ENCODE peak calls at places on chromosome 20, in nine cellular contexts. H is psoas muscle, L is endothelial cell, Q is body of pancreas, Z is nephron progenitor cell, X is natural killer cell, G is breast epithelium, P is IMR-90, E is heart left ventricle. T is an unnamed sample.

GRCh38 chr20:53154540-53154939 is 182.4 kb downstream of the TSHZ2 start:
- DNase-seq in H (no peak), L (no peak), Q (no peak), Z (no peak), X (no peak), G (no peak), P (no peak), E (no peak), T (no peak)

GRCh38 chr20:53402233-53403005 is 191.2 kb downstream of the ZNF217 start:
- DNase-seq in H (no peak), L (no peak), Q (no peak), Z (no peak), X (no peak), G (no peak), P (no peak), E (no peak), T (no peak)

GRCh38 chr20:61560361-61560853 is 308.3 kb downstream of the CDH4 start:
- DNase-seq in H (no peak), L (no peak), Q (peak), Z (no peak), X (no peak), G (no peak), P (peak), E (no peak), T (no peak)

GRCh38 chr20:23226612-23227265 is 123.9 kb upstream of the NXT1 start:
- DNase-seq in H (no peak), L (no peak), Q (no peak), Z (no peak), X (no peak), G (no peak), P (peak), E (no peak), T (no peak)

GRCh38 chr20:641516-641913 is 11.5 kb downstream of the SRXN1 start:
- DNase-seq in H (no peak), L (peak), Q (no peak), Z (peak), X (no peak), G (no peak), P (no peak), E (no peak), T (no peak)

GRCh38 chr20:58264271-58264670 is 35.8 kb upstream of the ANKRD60 start:
- DNase-seq in H (no peak), L (no peak), Q (no peak), Z (no peak), X (no peak), G (no peak), P (no peak), E (no peak), T (no peak)

GRCh38 chr20:1463971-1464570 is 2.6 kb downstream of the NSFL1C start:
- DNase-seq in H (no peak), L (no peak), Q (no peak), Z (no peak), X (no peak), G (no peak), P (no peak), E (no peak), T (no peak)

GRCh38 chr20:4674672-4675071 is 47.0 kb upstream of the PRND start:
- DNase-seq in H (no peak), L (no peak), Q (no peak), Z (no peak), X (no peak), G (no peak), P (no peak), E (no peak), T (no peak)

GRCh38 chr20:1860446-1860845 is 34.8 kb upstream of the SIRPA start:
- DNase-seq in H (no peak), L (no peak), Q (no peak), Z (no peak), X (no peak), G (peak), P (peak), E (no peak), T (no peak)

GRCh38 chr20:53773792-53774371 is 180.2 kb upstream of the ZNF217 start:
- DNase-seq in H (no peak), L (no peak), Q (no peak), Z (no peak), X (no peak), G (no peak), P (peak), E (no peak), T (no peak)

GRCh38 chr20:64109390-64109747 is 2.0 kb upstream of the NPBWR2 start:
- DNase-seq in H (no peak), L (no peak), Q (peak), Z (no peak), X (peak), G (peak), P (no peak), E (no peak), T (peak)

GRCh38 chr20:36854343-36855240 is 21.3 kb upstream of the TLDC2 start:
- DNase-seq in H (no peak), L (no peak), Q (no peak), Z (no peak), X (no peak), G (no peak), P (peak), E (no peak), T (no peak)

GRCh38 chr20:17571153-17571527 is 1.3 kb downstream of the DSTN start:
- DNase-seq in H (no peak), L (no peak), Q (no peak), Z (no peak), X (no peak), G (no peak), P (no peak), E (no peak), T (no peak)

GRCh38 chr20:10696650-10697049 is 22.9 kb upstream of the JAG1 start:
- DNase-seq in H (no peak), L (no peak), Q (no peak), Z (peak), X (no peak), G (no peak), P (no peak), E (no peak), T (no peak)

GRCh38 chr20:57620274-57620990 is at the start of gene ZBP1:
- DNase-seq in H (no peak), L (no peak), Q (no peak), Z (no peak), X (peak), G (no peak), P (no peak), E (no peak), T (peak)

GRCh38 chr20:51447097-51447764 is 95.3 kb downstream of the NFATC2 start:
- DNase-seq in H (peak), L (no peak), Q (peak), Z (no peak), X (no peak), G (peak), P (peak), E (peak), T (no peak)

GRCh38 chr20:48773837-48774418 is 53.9 kb downstream of the PREX1 start:
- DNase-seq in H (no peak), L (no peak), Q (no peak), Z (no peak), X (no peak), G (no peak), P (no peak), E (no peak), T (peak)

GRCh38 chr20:10172998-10173655 is 45.5 kb upstream of the SNAP25 start:
- DNase-seq in H (no peak), L (no peak), Q (no peak), Z (no peak), X (no peak), G (no peak), P (no peak), E (no peak), T (no peak)

GRCh38 chr20:34998331-34998950 is 42.8 kb downstream of the MYH7B start:
- DNase-seq in H (no peak), L (no peak), Q (no peak), Z (no peak), X (no peak), G (no peak), P (no peak), E (peak), T (no peak)
- TF ChIP-seq CTCF in H (no peak), L (no peak), Q (no peak), Z (no peak), X (no peak), G (no peak), P (peak), E (no peak), T (no peak)

GRCh38 chr20:59295531-59295930 is 4.9 kb upstream of the EDN3 start:
- DNase-seq in H (no peak), L (no peak), Q (peak), Z (no peak), X (no peak), G (no peak), P (no peak), E (no peak), T (no peak)
- TF ChIP-seq CTCF in H (no peak), L (no peak), Q (no peak), Z (no peak), X (no peak), G (no peak), P (no peak), E (no peak), T (no peak)

DNA sequence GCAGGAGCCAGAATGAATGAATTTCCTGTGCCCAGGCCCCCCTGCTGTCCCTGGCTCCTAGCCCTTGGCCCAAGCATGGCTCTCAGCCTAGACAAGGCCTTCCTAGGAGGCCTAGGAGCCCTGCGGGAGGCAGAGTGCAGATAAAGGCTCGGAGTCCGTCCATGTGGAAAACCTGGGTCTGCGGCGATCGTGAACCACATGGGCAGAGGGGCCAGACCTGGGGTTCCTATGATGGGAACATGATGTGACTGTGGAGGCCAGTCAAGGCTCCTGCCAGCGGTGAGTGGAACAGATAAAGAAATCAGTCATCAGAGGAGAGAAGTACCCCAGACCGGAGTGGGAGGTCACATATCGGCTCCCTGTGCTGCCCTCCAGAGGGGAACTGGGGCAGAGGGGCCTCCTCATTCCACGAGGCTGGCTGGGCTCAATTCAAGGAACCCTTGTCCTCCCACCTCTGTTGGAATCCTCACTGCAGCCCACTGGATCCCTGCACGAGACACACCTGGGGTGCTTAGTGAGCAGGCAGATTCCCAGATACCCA is 5.8 kb upstream of the VSTM2L start:
- DNase-seq in H (no peak), L (peak), Q (peak), Z (peak), X (no peak), G (no peak), P (no peak), E (no peak), T (no peak)
- TF ChIP-seq CTCF in H (no peak), L (peak), Q (no peak), Z (peak), X (no peak), G (no peak), P (no peak), E (peak), T (no peak)

DNA sequence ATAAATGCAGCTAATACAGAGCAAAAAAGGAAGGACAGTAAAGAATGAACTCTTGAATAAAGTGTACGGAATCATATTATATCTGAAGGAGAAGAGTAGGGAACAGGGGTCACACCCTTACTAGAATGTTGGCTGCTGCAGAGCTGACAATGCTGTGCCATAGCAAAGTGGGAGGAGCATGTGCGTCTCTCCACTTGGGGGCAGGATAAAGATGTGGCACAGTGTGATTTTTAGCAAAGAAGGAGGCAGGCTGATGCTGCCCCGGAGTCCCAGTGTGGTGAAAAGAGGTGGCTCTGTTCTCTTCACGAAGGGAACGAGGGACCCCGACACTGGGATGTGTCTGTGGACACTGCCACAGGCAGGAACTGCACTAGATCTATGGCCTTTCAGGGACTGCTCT is 67.5 kb downstream of the INSM1 start:
- DNase-seq in H (no peak), L (no peak), Q (no peak), Z (no peak), X (no peak), G (no peak), P (no peak), E (no peak), T (no peak)
- TF ChIP-seq CTCF in H (no peak), L (no peak), Q (no peak), Z (no peak), X (no peak), G (no peak), P (no peak), E (peak), T (no peak)

GRCh38 chr20:41574802-41575389 is 43.3 kb downstream of the CHD6 start:
- DNase-seq in H (no peak), L (no peak), Q (no peak), Z (no peak), X (no peak), G (no peak), P (no peak), E (no peak), T (no peak)

GRCh38 chr20:41570552-41570951 is 47.6 kb downstream of the CHD6 start:
- DNase-seq in H (no peak), L (no peak), Q (no peak), Z (no peak), X (no peak), G (no peak), P (peak), E (no peak), T (no peak)

GRCh38 chr20:41573955-41574354 is 44.2 kb downstream of the CHD6 start:
- DNase-seq in H (no peak), L (no peak), Q (no peak), Z (no peak), X (no peak), G (no peak), P (no peak), E (no peak), T (no peak)

GRCh38 chr20:41571006-41571405 is 47.2 kb downstream of the CHD6 start:
- DNase-seq in H (no peak), L (no peak), Q (no peak), Z (no peak), X (no peak), G (no peak), P (no peak), E (no peak), T (no peak)

GRCh38 chr20:41572010-41572572 is 46.1 kb downstream of the CHD6 start:
- DNase-seq in H (no peak), L (no peak), Q (no peak), Z (no peak), X (no peak), G (no peak), P (no peak), E (no peak), T (no peak)
- TF ChIP-seq CTCF in H (no peak), L (no peak), Q (no peak), Z (no peak), X (no peak), G (no peak), P (no peak), E (no peak), T (no peak)

GRCh38 chr20:41249781-41250281 is 67.7 kb downstream of the ZHX3 start:
- DNase-seq in H (no peak), L (peak), Q (no peak), Z (peak), X (no peak), G (no peak), P (peak), E (no peak), T (no peak)
- TF ChIP-seq CTCF in H (peak), L (peak), Q (no peak), Z (peak), X (peak), G (peak), P (peak), E (peak), T (peak)

GRCh38 chr20:34708621-34709043 is 4.5 kb downstream of the TP53INP2 start:
- DNase-seq in H (peak), L (peak), Q (peak), Z (peak), X (peak), G (peak), P (peak), E (peak), T (no peak)
- TF ChIP-seq CTCF in H (peak), L (peak), Q (no peak), Z (peak), X (peak), G (no peak), P (peak), E (peak), T (peak)

DNA sequence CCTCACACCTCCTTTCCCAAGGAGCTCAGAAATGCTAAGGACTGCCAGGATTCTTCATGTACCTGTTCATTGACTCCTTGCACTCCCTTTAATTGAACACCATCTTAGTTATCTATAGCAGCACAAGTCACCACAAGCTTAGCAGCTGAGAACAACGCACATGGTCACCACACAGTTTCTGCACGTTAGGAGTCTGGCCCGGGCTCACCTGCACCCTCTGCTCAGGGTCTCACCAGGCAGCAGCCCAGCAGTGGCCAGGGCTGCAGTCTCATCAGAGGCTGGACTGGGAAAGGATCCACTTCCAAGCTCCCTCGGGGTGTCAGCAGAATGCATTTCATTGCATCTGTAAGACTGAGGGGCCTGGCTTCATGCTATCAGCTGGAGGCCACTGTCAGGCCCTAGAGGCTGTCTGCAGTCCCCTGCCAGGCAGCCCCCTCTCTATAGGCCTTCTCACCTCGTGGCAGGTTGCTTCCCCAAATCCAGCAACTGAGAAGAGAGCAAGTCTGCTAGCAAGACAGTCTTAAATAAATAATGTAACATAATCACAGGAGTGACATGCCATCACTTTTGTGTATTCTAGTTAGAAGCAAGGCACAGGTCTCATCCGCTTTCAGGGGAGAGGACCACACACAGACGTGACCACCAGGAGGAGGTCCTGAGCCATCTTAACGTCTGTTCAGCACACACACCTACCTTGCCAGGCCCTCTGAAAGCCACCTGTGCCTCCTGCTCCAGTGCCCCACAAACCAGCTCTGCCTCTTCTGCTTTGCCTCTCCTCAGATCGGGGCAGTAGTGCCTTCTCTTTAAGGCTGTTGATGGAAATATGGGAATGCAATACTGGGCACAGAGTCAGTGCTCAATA is 165.2 kb upstream of the CST7 start:
- DNase-seq in H (no peak), L (peak), Q (no peak), Z (no peak), X (no peak), G (no peak), P (no peak), E (no peak), T (no peak)
- TF ChIP-seq CTCF in H (no peak), L (no peak), Q (no peak), Z (peak), X (no peak), G (no peak), P (no peak), E (no peak), T (no peak)

DNA sequence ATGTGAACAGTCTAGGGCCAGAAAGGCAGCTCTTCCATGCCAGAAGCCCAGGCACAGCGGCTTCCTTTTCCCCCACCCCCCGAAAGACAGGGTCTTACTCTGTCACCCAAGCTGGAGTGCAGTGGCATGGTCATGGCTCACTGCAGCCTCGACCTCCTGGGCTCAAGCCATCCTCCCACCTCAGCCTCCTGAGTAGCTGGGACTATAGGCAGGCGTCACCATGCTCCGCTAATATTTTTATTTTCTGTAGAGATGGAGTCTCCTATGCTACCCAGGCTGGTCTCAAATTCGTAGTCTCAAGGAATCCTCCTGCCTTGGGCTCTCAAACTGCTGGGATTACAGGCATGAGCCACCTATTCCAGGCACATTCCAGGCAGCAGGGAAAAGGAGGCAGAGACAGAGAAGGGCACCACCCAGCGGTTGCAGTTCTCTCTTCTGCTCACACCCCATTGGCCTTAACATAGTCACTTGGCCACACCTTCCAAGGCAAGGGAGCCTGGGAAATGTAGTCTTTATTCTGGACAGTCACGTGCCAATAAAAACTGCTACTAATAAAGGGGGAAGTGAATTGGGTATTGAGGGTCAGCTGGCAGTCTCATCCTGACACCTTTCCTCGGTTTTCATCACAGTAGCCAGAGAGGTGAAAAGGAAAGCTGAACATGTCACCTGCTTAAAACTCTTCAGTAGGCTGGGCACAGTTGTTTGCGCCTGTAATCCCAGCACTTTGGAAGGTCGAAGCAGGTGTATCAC is 205.9 kb downstream of the ZMYND8 start:
- DNase-seq in H (peak), L (peak), Q (peak), Z (peak), X (no peak), G (no peak), P (peak), E (no peak), T (peak)
- TF ChIP-seq CTCF in H (peak), L (peak), Q (no peak), Z (peak), X (no peak), G (peak), P (peak), E (peak), T (peak)

GRCh38 chr20:39103732-39104131 is 141.6 kb downstream of the DHX35 start:
- DNase-seq in H (no peak), L (no peak), Q (no peak), Z (no peak), X (no peak), G (no peak), P (no peak), E (no peak), T (no peak)
- TF ChIP-seq CTCF in H (no peak), L (no peak), Q (no peak), Z (no peak), X (no peak), G (no peak), P (no peak), E (no peak), T (no peak)